ENCODE peak calls at places on chromosomes 6 and 20, in six cellular contexts. One of them, this sample, is unnamed.

GRCh38 chr6:3165631-3166534 is 8.5 kb upstream of the TUBB2A start:
- DNase-seq in memory B cell: no peak
- DNase-seq in fibroblast of the aortic adventitia: peak; percentile 73
- DNase-seq in endothelial cell: no peak
- DNase-seq in activated CD4-positive, alpha-beta T cell treated with anti-CD3 and anti-CD28 coated beads for 48 hours: no peak
- DNase-seq in skeletal muscle cell: no peak
- DNase-seq in this sample: no peak

GRCh38 chr6:157479464-157480303 is 98.7 kb downstream of the ZDHHC14 start:
- DNase-seq in memory B cell: no peak
- DNase-seq in fibroblast of the aortic adventitia: no peak
- DNase-seq in endothelial cell: no peak
- DNase-seq in activated CD4-positive, alpha-beta T cell treated with anti-CD3 and anti-CD28 coated beads for 48 hours: no peak
- DNase-seq in skeletal muscle cell: no peak
- DNase-seq in this sample: no peak

GRCh38 chr6:161403717-161404116 is 129.9 kb upstream of the AGPAT4 start:
- DNase-seq in memory B cell: no peak
- DNase-seq in fibroblast of the aortic adventitia: no peak
- DNase-seq in endothelial cell: no peak
- DNase-seq in activated CD4-positive, alpha-beta T cell treated with anti-CD3 and anti-CD28 coated beads for 48 hours: no peak
- DNase-seq in skeletal muscle cell: no peak
- DNase-seq in this sample: no peak

GRCh38 chr6:26351544-26351953 is 13.4 kb upstream of the BTN3A2 start:
- DNase-seq in memory B cell: no peak
- DNase-seq in fibroblast of the aortic adventitia: peak; percentile 89
- DNase-seq in endothelial cell: no peak
- DNase-seq in activated CD4-positive, alpha-beta T cell treated with anti-CD3 and anti-CD28 coated beads for 48 hours: no peak
- DNase-seq in skeletal muscle cell: peak; percentile 91
- DNase-seq in this sample: peak; percentile 70

GRCh38 chr6:151610336-151610735 is 116.5 kb downstream of the CCDC170 start:
- DNase-seq in memory B cell: no peak
- DNase-seq in fibroblast of the aortic adventitia: no peak
- DNase-seq in endothelial cell: no peak
- DNase-seq in activated CD4-positive, alpha-beta T cell treated with anti-CD3 and anti-CD28 coated beads for 48 hours: no peak
- DNase-seq in skeletal muscle cell: no peak
- DNase-seq in this sample: no peak

GRCh38 chr6:90284745-90285481 is 11.7 kb downstream of the BACH2 start:
- DNase-seq in memory B cell: no peak
- DNase-seq in fibroblast of the aortic adventitia: peak; percentile 34
- DNase-seq in endothelial cell: no peak
- DNase-seq in activated CD4-positive, alpha-beta T cell treated with anti-CD3 and anti-CD28 coated beads for 48 hours: peak; percentile 39
- DNase-seq in skeletal muscle cell: no peak
- DNase-seq in this sample: no peak

GRCh38 chr20:33211817-33212424 is 5.2 kb upstream of the BPIFA3 start:
- DNase-seq in memory B cell: no peak
- DNase-seq in fibroblast of the aortic adventitia: peak; percentile 18
- DNase-seq in endothelial cell: peak; percentile 68
- DNase-seq in activated CD4-positive, alpha-beta T cell treated with anti-CD3 and anti-CD28 coated beads for 48 hours: peak; percentile 53
- DNase-seq in skeletal muscle cell: peak; percentile 1
- DNase-seq in this sample: peak; percentile 84

GRCh38 chr6:144234399-144234798 is 50.7 kb upstream of the UTRN start:
- DNase-seq in memory B cell: no peak
- DNase-seq in fibroblast of the aortic adventitia: no peak
- DNase-seq in endothelial cell: no peak
- DNase-seq in activated CD4-positive, alpha-beta T cell treated with anti-CD3 and anti-CD28 coated beads for 48 hours: no peak
- DNase-seq in skeletal muscle cell: no peak
- DNase-seq in this sample: no peak

GRCh38 chr6:130376921-130377320 is 11.1 kb downstream of the TMEM200A start:
- DNase-seq in memory B cell: no peak
- DNase-seq in fibroblast of the aortic adventitia: no peak
- DNase-seq in endothelial cell: no peak
- DNase-seq in activated CD4-positive, alpha-beta T cell treated with anti-CD3 and anti-CD28 coated beads for 48 hours: no peak
- DNase-seq in skeletal muscle cell: peak; percentile 52
- DNase-seq in this sample: no peak

GRCh38 chr20:19073584-19074198 is 138.8 kb upstream of the SLC24A3 start:
- DNase-seq in memory B cell: no peak
- DNase-seq in fibroblast of the aortic adventitia: no peak
- DNase-seq in endothelial cell: no peak
- DNase-seq in activated CD4-positive, alpha-beta T cell treated with anti-CD3 and anti-CD28 coated beads for 48 hours: no peak
- DNase-seq in skeletal muscle cell: no peak
- DNase-seq in this sample: peak; percentile 25

GRCh38 chr6:85406641-85407075 is 43.2 kb upstream of the NT5E start:
- DNase-seq in memory B cell: no peak
- DNase-seq in fibroblast of the aortic adventitia: no peak
- DNase-seq in endothelial cell: no peak
- DNase-seq in activated CD4-positive, alpha-beta T cell treated with anti-CD3 and anti-CD28 coated beads for 48 hours: no peak
- DNase-seq in skeletal muscle cell: no peak
- DNase-seq in this sample: no peak

GRCh38 chr6:55239099-55239498 is 64.8 kb downstream of the HCRTR2 start:
- DNase-seq in memory B cell: no peak
- DNase-seq in fibroblast of the aortic adventitia: peak; percentile 7
- DNase-seq in endothelial cell: no peak
- DNase-seq in activated CD4-positive, alpha-beta T cell treated with anti-CD3 and anti-CD28 coated beads for 48 hours: no peak
- DNase-seq in skeletal muscle cell: peak; percentile 25
- DNase-seq in this sample: no peak

GRCh38 chr6:116366740-116367275 is 3.9 kb upstream of the DSE start:
- DNase-seq in memory B cell: no peak
- DNase-seq in fibroblast of the aortic adventitia: no peak
- DNase-seq in endothelial cell: no peak
- DNase-seq in activated CD4-positive, alpha-beta T cell treated with anti-CD3 and anti-CD28 coated beads for 48 hours: no peak
- DNase-seq in skeletal muscle cell: no peak
- DNase-seq in this sample: no peak